ENCODE peak calls at places on chromosomes 16 and 17, in four cellular contexts. T is epithelial cell of proximal tubule, P is natural killer cell, U is esophagus squamous epithelium. B is an unnamed sample.

GRCh38 chr17:7835818-7836595 is 2.0 kb downstream of the KDM6B start:
- DNase-seq in T (no peak), P (peak; percentile 28), U (no peak), B (no peak)

GRCh38 chr16:68520649-68521086 is 18.4 kb upstream of the ZFP90 start:
- DNase-seq in T (no peak), P (peak; percentile 79), U (peak; percentile 34), B (peak; percentile 80)

GRCh38 chr16:30068750-30069574 is 3.4 kb downstream of the ALDOA start:
- DNase-seq in T (no peak), P (peak; percentile 53), U (no peak), B (no peak)

GRCh38 chr17:68909066-68909465 is 46.1 kb downstream of the ABCA8 start:
- DNase-seq in T (peak; percentile 89), P (no peak), U (no peak), B (no peak)

GRCh38 chr17:1716912-1717695 is 6.9 kb upstream of the TLCD2 start:
- DNase-seq in T (peak; percentile 98), P (peak; percentile 78), U (peak; percentile 67), B (peak; percentile 84)

GRCh38 chr17:44308320-44308818 is at the start of gene RUNDC3A:
- DNase-seq in T (no peak), P (peak; percentile 89), U (no peak), B (peak; percentile 97)

GRCh38 chr16:47774661-47775060 is 313.5 kb downstream of the PHKB start:
- DNase-seq in T (no peak), P (no peak), U (no peak), B (no peak)

GRCh38 chr16:29714396-29714795 is 31.4 kb downstream of the C16orf54 start:
- DNase-seq in T (no peak), P (no peak), U (no peak), B (no peak)

GRCh38 chr17:42754782-42755181 is 6.2 kb upstream of the RAMP2 start:
- DNase-seq in T (peak; percentile 87), P (no peak), U (no peak), B (no peak)

GRCh38 chr17:45368661-45369060 is 51.8 kb upstream of the MAP3K14 start:
- DNase-seq in T (no peak), P (no peak), U (no peak), B (no peak)

GRCh38 chr16:88826070-88826840 is 14.5 kb upstream of the APRT start:
- DNase-seq in T (no peak), P (no peak), U (no peak), B (no peak)

GRCh38 chr16:86100205-86101134 is 201.5 kb downstream of the IRF8 start:
- DNase-seq in T (no peak), P (no peak), U (no peak), B (peak; percentile 51)

GRCh38 chr16:58551496-58551895 is 36.2 kb downstream of the SETD6 start:
- DNase-seq in T (no peak), P (no peak), U (no peak), B (no peak)

GRCh38 chr16:55367301-55367745 is 43.3 kb downstream of the IRX6 start:
- DNase-seq in T (no peak), P (no peak), U (no peak), B (no peak)

GRCh38 chr17:44872131-44872768 is 24.6 kb downstream of the HIGD1B start:
- DNase-seq in T (no peak), P (no peak), U (no peak), B (no peak)

GRCh38 chr16:75012380-75013081 is 13.7 kb downstream of the ZNRF1 start:
- DNase-seq in T (no peak), P (no peak), U (no peak), B (no peak)

GRCh38 chr16:58026705-58027340 is 1.3 kb downstream of the MMP15 start:
- DNase-seq in T (no peak), P (no peak), U (no peak), B (no peak)

GRCh38 chr17:7794063-7794663 is 39.9 kb upstream of the KDM6B start:
- DNase-seq in T (no peak), P (no peak), U (no peak), B (no peak)

GRCh38 chr16:56352351-56353053 is 72.8 kb downstream of the AMFR start:
- DNase-seq in T (no peak), P (no peak), U (no peak), B (no peak)

GRCh38 chr17:80663783-80664206 is 119.2 kb downstream of the RPTOR start:
- DNase-seq in T (no peak), P (no peak), U (no peak), B (no peak)

GRCh38 chr17:32516940-32517711 is 30.3 kb downstream of the CDK5R1 start:
- DNase-seq in T (no peak), P (no peak), U (no peak), B (no peak)

GRCh38 chr17:35743911-35744328 is 9.1 kb downstream of the GAS2L2 start:
- DNase-seq in T (no peak), P (no peak), U (no peak), B (peak; percentile 72)

GRCh38 chr17:76547183-76547641 is 7.4 kb downstream of the PRCD start:
- DNase-seq in T (no peak), P (peak; percentile 36), U (no peak), B (peak; percentile 64)

GRCh38 chr16:55706739-55707487 is 51.1 kb downstream of the SLC6A2 start:
- DNase-seq in T (no peak), P (no peak), U (no peak), B (no peak)

GRCh38 chr17:17790673-17791464 is 45.9 kb downstream of the SREBF1 start:
- DNase-seq in T (no peak), P (no peak), U (no peak), B (no peak)

GRCh38 chr17:77445908-77446535 is 305.3 kb downstream of the SEC14L1 start:
- DNase-seq in T (no peak), P (no peak), U (no peak), B (no peak)

GRCh38 chr16:67092227-67092626 is 17.5 kb upstream of the PHAF1 start:
- DNase-seq in T (no peak), P (no peak), U (no peak), B (no peak)

GRCh38 chr17:70916469-70916868 is 747.1 kb downstream of the KCNJ2 start:
- DNase-seq in T (no peak), P (no peak), U (no peak), B (no peak)

GRCh38 chr16:46857261-46857962 is 26.4 kb upstream of the C16orf87 start:
- DNase-seq in T (peak; percentile 57), P (no peak), U (no peak), B (no peak)

GRCh38 chr17:28711723-28712036 is at the start of gene PROCA1:
- DNase-seq in T (no peak), P (no peak), U (no peak), B (no peak)

GRCh38 chr16:27313422-27314160 is at the start of gene IL4R:
- DNase-seq in T (peak; percentile 80), P (peak; percentile 68), U (no peak), B (no peak)

GRCh38 chr16:50644730-50645129 is 36.4 kb downstream of the SNX20 start:
- DNase-seq in T (no peak), P (no peak), U (no peak), B (no peak)

GRCh38 chr17:36934759-36935630 is 2.3 kb upstream of the LHX1 start:
- DNase-seq in T (no peak), P (peak; percentile 38), U (no peak), B (no peak)

GRCh38 chr16:15610369-15610871 is 32.5 kb downstream of the MARF1 start:
- DNase-seq in T (no peak), P (no peak), U (no peak), B (no peak)

GRCh38 chr16:15609286-15609649 is 33.7 kb downstream of the MARF1 start:
- DNase-seq in T (no peak), P (no peak), U (no peak), B (no peak)

GRCh38 chr16:15606521-15607220 is 36.3 kb downstream of the MARF1 start:
- DNase-seq in T (no peak), P (no peak), U (no peak), B (no peak)

GRCh38 chr16:15607700-15608396 is 35.1 kb downstream of the MARF1 start:
- DNase-seq in T (no peak), P (no peak), U (no peak), B (no peak)

GRCh38 chr16:15608398-15609285 is 34.3 kb downstream of the MARF1 start:
- DNase-seq in T (no peak), P (no peak), U (no peak), B (no peak)
- TF ChIP-seq CTCF in T (no peak), P (no peak), U (no peak), B (no peak)

GRCh38 chr16:19164285-19164684 is 3.8 kb upstream of the SYT17 start:
- DNase-seq in T (no peak), P (no peak), U (no peak), B (no peak)

GRCh38 chr16:19168173-19169080 is at the start of gene SYT17:
- DNase-seq in T (no peak), P (no peak), U (no peak), B (no peak)

GRCh38 chr16:19167710-19168172 is 299 bp upstream of the SYT17 start:
- DNase-seq in T (no peak), P (peak; percentile 15), U (no peak), B (peak; percentile 80)

GRCh38 chr16:19165101-19165500 is 2.9 kb upstream of the SYT17 start:
- DNase-seq in T (no peak), P (no peak), U (no peak), B (no peak)

GRCh38 chr16:19166500-19166899 is 1.5 kb upstream of the SYT17 start:
- DNase-seq in T (no peak), P (no peak), U (no peak), B (no peak)
- TF ChIP-seq CTCF in T (no peak), P (no peak), U (no peak), B (no peak)

GRCh38 chr16:81891734-81892364 is 112.8 kb downstream of the PLCG2 start:
- DNase-seq in T (no peak), P (no peak), U (no peak), B (no peak)

GRCh38 chr16:81885976-81886586 is 107.0 kb downstream of the PLCG2 start:
- DNase-seq in T (no peak), P (no peak), U (no peak), B (no peak)

GRCh38 chr16:81894592-81894991 is 115.5 kb downstream of the PLCG2 start:
- DNase-seq in T (no peak), P (no peak), U (no peak), B (no peak)

GRCh38 chr16:81888520-81889394 is 109.7 kb downstream of the PLCG2 start:
- DNase-seq in T (no peak), P (no peak), U (no peak), B (no peak)

GRCh38 chr16:81889896-81890634 is 111.0 kb downstream of the PLCG2 start:
- DNase-seq in T (no peak), P (peak; percentile 33), U (no peak), B (peak; percentile 63)
- TF ChIP-seq CTCF in T (peak; percentile 98), P (peak; percentile 74), U (peak; percentile 79), B (peak; percentile 73)

DNA sequence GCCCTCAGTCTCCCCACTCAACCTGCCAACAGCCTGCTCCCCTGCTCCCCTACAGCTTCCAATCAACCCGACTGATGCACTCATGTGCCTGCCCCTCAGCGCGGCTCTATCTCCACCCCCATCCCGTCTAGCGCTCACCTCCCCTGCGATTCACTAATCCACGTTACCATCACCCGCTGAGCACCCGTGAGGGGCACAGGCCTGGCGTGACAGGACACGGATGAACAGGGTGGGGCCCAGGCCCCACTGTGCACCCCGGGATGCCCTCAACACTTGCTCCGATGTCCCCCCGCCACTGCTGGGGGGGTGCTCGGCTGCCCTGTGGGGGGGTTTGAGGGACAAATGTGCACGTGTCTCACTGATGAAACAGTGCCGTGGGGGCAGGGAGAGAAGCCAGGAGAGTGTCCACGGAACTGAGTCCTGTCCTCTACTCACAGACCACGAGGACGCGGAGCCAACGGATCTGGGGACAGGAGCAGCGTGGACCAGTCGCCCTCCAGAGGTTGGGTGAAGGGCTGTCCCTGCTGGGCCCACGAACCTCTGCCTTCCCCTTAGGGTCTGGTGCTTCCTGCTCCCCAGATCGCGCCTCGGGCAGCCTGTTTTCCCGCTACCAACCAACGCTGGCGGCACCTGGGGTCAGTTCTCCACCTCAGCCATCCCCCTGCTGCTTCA is 66.7 kb downstream of the RPH3AL start:
- DNase-seq in T (no peak), P (no peak), U (no peak), B (no peak)
- TF ChIP-seq CTCF in T (no peak), P (no peak), U (no peak), B (no peak)